ENCODE peak calls at places on chromosomes 16 and 17, in eight cellular contexts. Q is endothelial cell; F is fibroblast of pulmonary artery; H is stimulated activated effector memory CD8-positive, alpha-beta T cell treated with anti-CD3 and anti-CD28 coated beads, Interleukin-12 subunit alpha, Interleukin-12 subunit beta, amount 100 ng/mL, for 72 hours; P is neural progenitor cell; G is GM13977; L is fibroblast of mammary gland; D is activated CD8-positive, alpha-beta memory T cell treated with anti-CD3 and anti-CD28 coated beads for 4 hours. E is an unnamed sample.

GRCh38 chr17:31566247-31566991 is 174.9 kb downstream of the RAB11FIP4 start:
- DNase-seq in Q (no peak), F (no peak), H (no peak), P (no peak), G (no peak), L (no peak), D (no peak), E (no peak)

GRCh38 chr17:58527306-58527705 is 12.9 kb upstream of the MTMR4 start:
- DNase-seq in Q (no peak), F (peak), H (no peak), P (no peak), G (no peak), L (no peak), D (no peak), E (no peak)

GRCh38 chr16:20853981-20854620 is 46.1 kb downstream of the DCUN1D3 start:
- DNase-seq in Q (no peak), F (no peak), H (no peak), P (no peak), G (no peak), L (no peak), D (no peak), E (no peak)

GRCh38 chr17:35257080-35257701 is 14.3 kb downstream of the SLFN5 start:
- DNase-seq in Q (no peak), F (peak), H (peak), P (no peak), G (no peak), L (peak), D (no peak), E (no peak)

GRCh38 chr17:78358538-78359215 is 1.2 kb downstream of the SOCS3 start:
- DNase-seq in Q (no peak), F (peak), H (peak), P (peak), G (peak), L (no peak), D (no peak), E (peak)

GRCh38 chr17:78674595-78675315 is 97.6 kb upstream of the DNAH17 start:
- DNase-seq in Q (no peak), F (no peak), H (no peak), P (peak), G (no peak), L (no peak), D (no peak), E (no peak)

GRCh38 chr17:59427425-59427921 is 96.0 kb downstream of the YPEL2 start:
- DNase-seq in Q (peak), F (peak), H (peak), P (no peak), G (no peak), L (peak), D (no peak), E (no peak)

GRCh38 chr17:76238847-76239537 is 1.3 kb downstream of the RNF157 start:
- DNase-seq in Q (no peak), F (no peak), H (no peak), P (no peak), G (no peak), L (no peak), D (no peak), E (no peak)

GRCh38 chr16:70751593-70751992 is 49.4 kb downstream of the VAC14 start:
- DNase-seq in Q (no peak), F (no peak), H (no peak), P (no peak), G (no peak), L (no peak), D (no peak), E (no peak)

GRCh38 chr16:60203525-60204124 is 1469.5 kb upstream of the GOT2 start:
- DNase-seq in Q (peak), F (peak), H (no peak), P (peak), G (no peak), L (peak), D (no peak), E (no peak)

GRCh38 chr17:9684955-9685621 is 39.8 kb downstream of the USP43 start:
- DNase-seq in Q (no peak), F (no peak), H (no peak), P (no peak), G (no peak), L (no peak), D (no peak), E (no peak)

GRCh38 chr17:143785-144281 is 6.5 kb downstream of the SCGB1C2 start:
- DNase-seq in Q (peak), F (peak), H (peak), P (peak), G (peak), L (peak), D (peak), E (peak)

GRCh38 chr17:18981642-18982424 is 22.7 kb downstream of the FAM83G start:
- DNase-seq in Q (no peak), F (peak), H (no peak), P (peak), G (no peak), L (peak), D (no peak), E (no peak)

GRCh38 chr16:58511933-58512815 is 3.1 kb upstream of the SETD6 start:
- DNase-seq in Q (peak), F (peak), H (peak), P (peak), G (peak), L (peak), D (peak), E (peak)

GRCh38 chr17:19672009-19672837 is 23.7 kb downstream of the ALDH3A2 start:
- DNase-seq in Q (no peak), F (no peak), H (no peak), P (no peak), G (no peak), L (peak), D (no peak), E (no peak)

GRCh38 chr16:189604-190186 is 9.4 kb downstream of the HBQ1 start:
- DNase-seq in Q (no peak), F (no peak), H (no peak), P (no peak), G (no peak), L (no peak), D (no peak), E (no peak)

GRCh38 chr16:27720731-27721547 is 171.0 kb downstream of the KATNIP start:
- DNase-seq in Q (no peak), F (no peak), H (no peak), P (peak), G (no peak), L (no peak), D (no peak), E (no peak)

GRCh38 chr17:16013943-16014407 is 14.4 kb downstream of the TTC19 start:
- DNase-seq in Q (peak), F (peak), H (no peak), P (peak), G (no peak), L (peak), D (no peak), E (no peak)

GRCh38 chr16:68298907-68299515 is 11.7 kb downstream of the SLC7A6OS start:
- DNase-seq in Q (no peak), F (peak), H (no peak), P (peak), G (no peak), L (peak), D (no peak), E (no peak)

GRCh38 chr17:61235821-61236197 is 163.8 kb upstream of the TBX2 start:
- DNase-seq in Q (no peak), F (peak), H (no peak), P (peak), G (no peak), L (peak), D (no peak), E (no peak)

GRCh38 chr17:29699283-29699682 is 76.6 kb upstream of the CORO6 start:
- DNase-seq in Q (no peak), F (no peak), H (no peak), P (no peak), G (no peak), L (no peak), D (no peak), E (no peak)

GRCh38 chr16:29729116-29729521 is 16.7 kb downstream of the C16orf54 start:
- DNase-seq in Q (peak), F (peak), H (no peak), P (peak), G (no peak), L (peak), D (no peak), E (no peak)

GRCh38 chr17:39921323-39921722 is 2.9 kb upstream of the GSDMB start:
- DNase-seq in Q (no peak), F (no peak), H (peak), P (no peak), G (no peak), L (no peak), D (no peak), E (no peak)

GRCh38 chr17:64741924-64742670 is 80.0 kb upstream of the SMURF2 start:
- DNase-seq in Q (no peak), F (peak), H (no peak), P (no peak), G (no peak), L (peak), D (no peak), E (no peak)

GRCh38 chr17:82704886-82705285 is 6.4 kb upstream of the RAB40B start:
- DNase-seq in Q (no peak), F (no peak), H (no peak), P (no peak), G (no peak), L (no peak), D (no peak), E (no peak)

GRCh38 chr16:61879306-61879705 is 156.9 kb downstream of the CDH8 start:
- DNase-seq in Q (no peak), F (no peak), H (no peak), P (no peak), G (no peak), L (no peak), D (no peak), E (no peak)

GRCh38 chr16:8113843-8114242 is 476.5 kb downstream of the TMEM114 start:
- DNase-seq in Q (no peak), F (no peak), H (no peak), P (no peak), G (no peak), L (no peak), D (no peak), E (no peak)

GRCh38 chr17:50634915-50635719 is 436 bp downstream of the ABCC3 start:
- DNase-seq in Q (no peak), F (no peak), H (no peak), P (peak), G (no peak), L (no peak), D (no peak), E (peak)

E was measured in glutamatergic neuron.